ENCODE peak calls at places on chromosomes 1 and 21, in four cellular contexts. U is effector memory CD4-positive, alpha-beta T cell; K is CD8-positive, alpha-beta T cell; H is body of pancreas. Y is an unnamed sample. For H3K27me3, the result is how much of the 10 kb centered on the place peaks cover.

GRCh38 chr1:22048351-22049192 is 3.9 kb upstream of the CDC42 start:
- DNase-seq in H (no peak), K (no peak), U (no peak), Y (no peak)

GRCh38 chr1:218473527-218473926 is 128.4 kb downstream of the TGFB2 start:
- DNase-seq in U (no peak), K (no peak), H (no peak), Y (no peak)

GRCh38 chr1:221940631-221941030 is 198.7 kb upstream of the DUSP10 start:
- DNase-seq in H (no peak), U (no peak), K (no peak), Y (no peak)

GRCh38 chr1:39104158-39105060 is 78.3 kb downstream of the NDUFS5 start:
- DNase-seq in H (peak), K (no peak), U (no peak), Y (no peak)

GRCh38 chr1:198088360-198089071 is 68.3 kb upstream of the NEK7 start:
- DNase-seq in K (no peak), H (no peak), U (no peak), Y (no peak)

GRCh38 chr1:224623310-224623714 is 7.2 kb downstream of the CNIH3 start:
- DNase-seq in K (no peak), U (no peak), H (no peak), Y (no peak)

GRCh38 chr1:8373547-8374270 is 55.8 kb downstream of the SLC45A1 start:
- DNase-seq in U (no peak), K (no peak), H (peak), Y (no peak)

GRCh38 chr21:45162809-45163208 is 88.4 kb downstream of the ADARB1 start:
- DNase-seq in H (no peak), U (no peak), K (no peak), Y (no peak)

GRCh38 chr1:150622219-150622975 is 7.0 kb downstream of the ENSA start:
- DNase-seq in K (no peak), U (no peak), H (no peak), Y (no peak)

GRCh38 chr1:240005997-240006650 is 85.6 kb upstream of the FMN2 start:
- DNase-seq in K (no peak), U (no peak), H (no peak), Y (no peak)

GRCh38 chr1:229298887-229299503 is 28.1 kb downstream of the RAB4A start:
- DNase-seq in U (no peak), K (no peak), H (no peak), Y (no peak)

GRCh38 chr1:94953741-94954140 is 26.8 kb upstream of the CNN3 start:
- DNase-seq in U (no peak), H (no peak), K (no peak), Y (no peak)

GRCh38 chr1:27862671-27863551 is 9.4 kb upstream of the THEMIS2 start:
- DNase-seq in H (no peak), K (no peak), U (no peak), Y (no peak)

GRCh38 chr1:202642619-202643291 is 67.5 kb downstream of the SYT2 start:
- DNase-seq in H (no peak), U (no peak), K (no peak), Y (no peak)

GRCh38 chr1:27392778-27393635 is 585 bp downstream of the GPR3 start:
- DNase-seq in U (no peak), H (no peak), K (no peak), Y (no peak)

GRCh38 chr21:41426656-41427311 is 745 bp downstream of the MX1 start:
- DNase-seq in H (no peak), K (no peak), U (no peak), Y (no peak)

GRCh38 chr1:47501069-47501468 is 63.2 kb downstream of the FOXD2 start:
- DNase-seq in H (no peak), U (no peak), K (no peak), Y (no peak)

GRCh38 chr1:241310451-241310850 is 46.6 kb downstream of the RGS7 start:
- DNase-seq in H (no peak), K (no peak), U (no peak), Y (no peak)

GRCh38 chr1:11229178-11229577 is 33.2 kb downstream of the MTOR start:
- DNase-seq in U (no peak), K (no peak), H (no peak), Y (no peak)

GRCh38 chr1:17217607-17218006 is 12.7 kb downstream of the PADI1 start:
- DNase-seq in K (no peak), H (no peak), U (no peak), Y (no peak)
- H3K27me3 ChIP-seq in K (under half), H (under half), U (under half), Y (under half)

DNA sequence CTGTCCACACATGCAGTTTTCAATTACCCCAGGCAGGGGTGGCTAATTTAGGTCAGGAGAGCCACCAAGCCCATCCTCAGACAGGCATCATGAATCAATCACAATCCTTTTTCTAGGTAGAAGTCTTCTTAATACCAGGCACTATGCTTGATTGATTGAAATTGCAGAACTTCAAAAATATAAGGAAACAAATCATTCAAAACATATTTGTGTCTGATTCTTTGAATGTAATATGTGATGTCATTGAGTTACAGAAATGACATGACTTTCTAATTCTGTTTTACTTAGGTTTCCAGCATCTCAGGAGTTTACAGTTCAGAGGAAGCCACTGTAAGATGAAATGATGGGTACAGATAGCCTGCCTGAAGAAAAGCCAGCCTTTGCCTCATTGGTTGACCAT is 26.7 kb downstream of the RXRG start:
- DNase-seq in H (no peak), U (no peak), K (no peak), Y (no peak)
- H3K27me3 ChIP-seq in H (under half), U (under half), K (under half), Y (under half)

GRCh38 chr1:77386276-77386675 is 104.5 kb downstream of the AK5 start:
- DNase-seq in K (no peak), H (no peak), U (no peak), Y (no peak)
- H3K27me3 ChIP-seq in K (under half), H (under half), U (under half), Y (under half)

GRCh38 chr1:223462866-223463404 is 69.7 kb downstream of the CCDC185 start:
- DNase-seq in K (no peak), U (no peak), H (no peak), Y (no peak)
- H3K27me3 ChIP-seq in K (under half), U (under half), H (under half), Y (under half)

Y was measured in iPS DF 6.9.